ENCODE peak calls at places on chromosomes 13 and 19, in eight cellular contexts. K, T, A, I, Y, B, H and V are unnamed samples.

GRCh38 chr19:42422576-42423461 is 4.4 kb downstream of the LIPE start:
- DNase-seq in K (peak; percentile 57), T (peak; percentile 25), A (peak; percentile 78), I (peak; percentile 10), Y (peak; percentile 73), B (no peak), H (peak; percentile 27), V (peak; percentile 79)

GRCh38 chr13:62625214-62625613 is 1209.6 kb upstream of the PCDH20 start:
- DNase-seq in K (no peak), T (no peak), A (no peak), I (no peak), Y (no peak), B (no peak), H (no peak), V (no peak)

GRCh38 chr19:4379383-4380253 is 20.7 kb downstream of the SH3GL1 start:
- DNase-seq in K (no peak), T (no peak), A (peak; percentile 31), I (peak; percentile 96), Y (peak; percentile 52), B (peak; percentile 52), H (no peak), V (peak; percentile 76)

GRCh38 chr19:18508585-18508984 is 13.3 kb downstream of the ELL start:
- DNase-seq in K (no peak), T (no peak), A (no peak), I (no peak), Y (no peak), B (no peak), H (no peak), V (no peak)

GRCh38 chr19:49453013-49453756 is at the start of gene ALDH16A1:
- DNase-seq in K (peak; percentile 98), T (peak; percentile 96), A (peak; percentile 98), I (peak; percentile 94), Y (peak; percentile 98), B (peak; percentile 99), H (peak; percentile 95), V (peak; percentile 100)

GRCh38 chr19:35449347-35450043 is 1.4 kb downstream of the FFAR2 start:
- DNase-seq in K (no peak), T (no peak), A (no peak), I (no peak), Y (no peak), B (no peak), H (no peak), V (peak; percentile 13)

GRCh38 chr13:99153219-99153618 is 47.4 kb upstream of the UBAC2 start:
- DNase-seq in K (no peak), T (no peak), A (no peak), I (no peak), Y (no peak), B (no peak), H (no peak), V (no peak)

GRCh38 chr19:49364083-49364687 is 508 bp downstream of the DKKL1 start:
- DNase-seq in K (no peak), T (no peak), A (no peak), I (no peak), Y (no peak), B (peak; percentile 51), H (no peak), V (no peak)

GRCh38 chr19:46970815-46971214 is 48.8 kb upstream of the NPAS1 start:
- DNase-seq in K (no peak), T (no peak), A (no peak), I (peak; percentile 61), Y (no peak), B (peak; percentile 77), H (no peak), V (no peak)

GRCh38 chr19:19652482-19653295 is 9.2 kb upstream of the GMIP start:
- DNase-seq in K (no peak), T (no peak), A (no peak), I (no peak), Y (peak; percentile 26), B (no peak), H (no peak), V (no peak)

GRCh38 chr19:18386543-18387251 is 739 bp downstream of the GDF15 start:
- DNase-seq in K (no peak), T (no peak), A (no peak), I (no peak), Y (no peak), B (no peak), H (no peak), V (no peak)

GRCh38 chr19:52007436-52007804 is 591 bp downstream of the ZNF615 start:
- DNase-seq in K (no peak), T (no peak), A (peak; percentile 9), I (peak; percentile 4), Y (no peak), B (no peak), H (no peak), V (no peak)

GRCh38 chr19:10988380-10988779 is 27.6 kb downstream of the SMARCA4 start:
- DNase-seq in K (no peak), T (no peak), A (no peak), I (no peak), Y (no peak), B (no peak), H (no peak), V (no peak)

GRCh38 chr13:34176636-34177035 is 358.7 kb downstream of the RFC3 start:
- DNase-seq in K (no peak), T (no peak), A (no peak), I (no peak), Y (no peak), B (no peak), H (no peak), V (no peak)

GRCh38 chr19:18651738-18652137 is 14.9 kb downstream of the KLHL26 start:
- DNase-seq in K (no peak), T (no peak), A (no peak), I (no peak), Y (no peak), B (no peak), H (no peak), V (no peak)

GRCh38 chr19:14369399-14370168 is 11.7 kb upstream of the ADGRE5 start:
- DNase-seq in K (peak; percentile 71), T (peak; percentile 67), A (peak; percentile 55), I (no peak), Y (peak; percentile 98), B (no peak), H (peak; percentile 86), V (no peak)

GRCh38 chr13:44930907-44931676 is 58.2 kb downstream of the NUFIP1 start:
- DNase-seq in K (no peak), T (no peak), A (no peak), I (no peak), Y (no peak), B (no peak), H (no peak), V (no peak)

GRCh38 chr19:1106841-1107654 is 3.3 kb downstream of the GPX4 start:
- DNase-seq in K (no peak), T (no peak), A (no peak), I (no peak), Y (peak; percentile 44), B (no peak), H (no peak), V (peak; percentile 58)

GRCh38 chr13:75219479-75220237 is 262.3 kb downstream of the TBC1D4 start:
- DNase-seq in K (peak; percentile 80), T (peak; percentile 68), A (peak; percentile 79), I (peak; percentile 57), Y (peak; percentile 71), B (peak; percentile 89), H (peak; percentile 77), V (peak; percentile 88)

GRCh38 chr13:43242040-43242439 is 218.7 kb downstream of the DNAJC15 start:
- DNase-seq in K (no peak), T (no peak), A (no peak), I (no peak), Y (no peak), B (no peak), H (no peak), V (no peak)

GRCh38 chr19:7944177-7944761 is 803 bp upstream of the TIMM44 start:
- DNase-seq in K (peak; percentile 80), T (peak; percentile 78), A (peak; percentile 97), I (peak; percentile 77), Y (peak; percentile 88), B (peak; percentile 91), H (peak; percentile 85), V (peak; percentile 93)